ENCODE peak calls at places on chromosomes 3 and 15, in four cellular contexts. T is A549, B is HepG2, I is K562. Q is an unnamed sample.

GRCh38 chr3:58143417-58144055 is 67.2 kb downstream of the DNASE1L3 start:
- DNase-seq in I (peak), T (no peak), B (peak), Q (no peak)

GRCh38 chr3:152396867-152397266 is 128.1 kb downstream of the MBNL1 start:
- DNase-seq in I (no peak), B (no peak), T (no peak), Q (no peak)

GRCh38 chr15:33584797-33585196 is 274.0 kb downstream of the RYR3 start:
- DNase-seq in I (no peak), B (no peak), T (peak), Q (no peak)

GRCh38 chr15:88568589-88568988 is 22.1 kb upstream of the DET1 start:
- DNase-seq in I (no peak), T (no peak), B (no peak), Q (no peak)

GRCh38 chr3:53595660-53596059 is 101.2 kb downstream of the CACNA1D start:
- DNase-seq in B (no peak), I (no peak), T (no peak), Q (no peak)

GRCh38 chr3:149783576-149783975 is 8.8 kb downstream of the ANKUB1 start:
- DNase-seq in T (peak), B (peak), I (no peak), Q (no peak)

GRCh38 chr15:34023932-34024331 is 15.1 kb downstream of the AVEN start:
- DNase-seq in I (no peak), B (no peak), T (no peak), Q (no peak)

GRCh38 chr3:156750874-156751245 is 75.3 kb upstream of the LEKR1 start:
- DNase-seq in I (no peak), B (no peak), T (no peak), Q (no peak)

GRCh38 chr3:179168933-179169332 is 20.8 kb downstream of the PIK3CA start:
- DNase-seq in I (no peak), T (no peak), B (no peak), Q (no peak)

GRCh38 chr3:129433565-129433964 is 5.1 kb upstream of the EFCAB12 start:
- DNase-seq in B (no peak), T (no peak), I (no peak), Q (no peak)

GRCh38 chr3:22692239-22692638 is 510.9 kb upstream of the UBE2E2 start:
- DNase-seq in B (no peak), I (no peak), T (no peak), Q (no peak)

GRCh38 chr3:17672506-17672905 is 69.9 kb downstream of the TBC1D5 start:
- DNase-seq in I (no peak), B (no peak), T (no peak), Q (no peak)

GRCh38 chr3:52254608-52255007 is 9.0 kb downstream of the PPM1M start:
- DNase-seq in B (no peak), I (no peak), T (no peak), Q (no peak)

GRCh38 chr3:126435456-126436315 is 40.0 kb downstream of the ZXDC start:
- DNase-seq in I (no peak), B (no peak), T (no peak), Q (no peak)

GRCh38 chr3:168624892-168625291 is 529.2 kb upstream of the GOLIM4 start:
- DNase-seq in T (no peak), I (no peak), B (no peak), Q (no peak)

GRCh38 chr3:25589104-25589782 is 75.5 kb downstream of the TOP2B start:
- DNase-seq in I (no peak), T (peak), B (no peak), Q (no peak)

GRCh38 chr3:143668924-143669790 is 179.1 kb downstream of the SLC9A9 start:
- DNase-seq in T (no peak), B (no peak), I (no peak), Q (peak)

GRCh38 chr3:177596248-177596821 is 399.1 kb upstream of the TBL1XR1 start:
- DNase-seq in I (peak), T (peak), B (no peak), Q (no peak)

GRCh38 chr15:81155375-81156218 is 21.5 kb downstream of the CFAP161 start:
- DNase-seq in B (peak), I (peak), T (peak), Q (no peak)

GRCh38 chr3:184282941-184283340 is 7.1 kb downstream of the ECE2 start:
- DNase-seq in I (no peak), T (no peak), B (no peak), Q (no peak)

GRCh38 chr3:96843505-96844203 is 29.3 kb downstream of the EPHA6 start:
- DNase-seq in T (no peak), I (peak), B (no peak), Q (no peak)

GRCh38 chr3:64264491-64265109 is 39.3 kb upstream of the PRICKLE2 start:
- DNase-seq in B (no peak), I (no peak), T (peak), Q (no peak)

GRCh38 chr3:181711325-181712135 is at the start of gene SOX2:
- DNase-seq in I (peak), B (peak), T (peak), Q (no peak)

GRCh38 chr3:181709537-181710279 is 2.0 kb upstream of the SOX2 start:
- DNase-seq in T (peak), I (peak), B (peak), Q (no peak)

GRCh38 chr3:181712190-181712504 is 422 bp downstream of the SOX2 start:
- DNase-seq in I (no peak), T (no peak), B (no peak), Q (no peak)

GRCh38 chr3:181712505-181713299 is 977 bp downstream of the SOX2 start:
- DNase-seq in T (peak), B (no peak), I (no peak), Q (no peak)

DNA sequence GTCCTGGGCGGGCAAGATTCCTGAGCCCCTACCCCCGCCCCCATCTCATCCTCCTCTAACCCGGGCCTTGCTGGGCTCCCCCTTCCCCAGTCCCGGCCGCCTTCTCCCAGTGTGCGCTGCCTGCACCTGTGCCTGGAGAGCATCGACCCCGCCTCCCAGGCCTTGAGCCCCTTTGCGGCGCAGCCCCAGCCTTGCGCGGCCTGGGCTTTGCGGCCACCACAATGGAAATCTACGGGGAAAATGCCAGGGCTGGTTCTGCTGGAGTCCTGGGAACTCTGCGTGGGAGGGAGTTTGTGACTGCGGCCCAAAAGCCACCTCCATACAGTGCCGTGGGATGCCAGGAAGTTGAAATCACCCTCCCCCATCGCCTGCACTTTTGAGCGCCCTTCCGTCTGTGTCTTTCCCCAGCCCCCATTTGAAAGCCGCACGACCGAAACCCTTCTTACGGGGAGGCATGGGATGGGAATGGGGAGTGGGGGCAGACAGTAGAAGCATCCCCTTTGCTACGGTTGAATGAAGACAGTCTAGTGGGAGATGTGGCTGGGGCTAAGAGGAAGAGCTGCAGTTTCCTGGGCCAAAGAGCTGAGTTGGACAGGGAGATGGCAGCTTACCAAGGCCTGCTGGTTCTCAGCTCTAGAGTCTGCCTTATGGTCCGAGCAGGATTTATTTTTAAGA is 1.0 kb upstream of the SOX2 start:
- DNase-seq in T (peak), I (no peak), B (no peak), Q (no peak)
- TF ChIP-seq POLR2AphosphoS2 in T (no peak), I (no peak), B (no peak), Q (no peak)

GRCh38 chr3:26630669-26631384 is 8.3 kb downstream of the LRRC3B start:
- DNase-seq in I (no peak), B (no peak), T (no peak), Q (no peak)

GRCh38 chr3:26627080-26627479 is 4.5 kb downstream of the LRRC3B start:
- DNase-seq in B (no peak), I (no peak), T (no peak), Q (no peak)

GRCh38 chr3:26631385-26631738 is 8.8 kb downstream of the LRRC3B start:
- DNase-seq in T (no peak), B (no peak), I (no peak), Q (no peak)

GRCh38 chr3:26625187-26625586 is 2.6 kb downstream of the LRRC3B start:
- DNase-seq in T (no peak), I (no peak), B (no peak), Q (no peak)

GRCh38 chr3:26628915-26629314 is 6.3 kb downstream of the LRRC3B start:
- DNase-seq in I (no peak), B (no peak), T (no peak), Q (no peak)
- TF ChIP-seq MAX in I (no peak), B (no peak), T (no peak), Q (no peak)

GRCh38 chr3:70959506-70959905 is 624.0 kb downstream of the FOXP1 start:
- DNase-seq in B (no peak), T (no peak), I (no peak), Q (no peak)

GRCh38 chr3:70963412-70963811 is 620.1 kb downstream of the FOXP1 start:
- DNase-seq in B (no peak), T (no peak), I (no peak), Q (no peak)
- TF ChIP-seq POLR2AphosphoS2 in B (no peak), T (no peak), I (no peak), Q (no peak)

GRCh38 chr3:153852355-153852754 is 268.8 kb upstream of the ARHGEF26 start:
- DNase-seq in I (no peak), B (no peak), T (no peak), Q (no peak)
- TF ChIP-seq MAX in I (no peak), B (no peak), T (no peak), Q (no peak)

GRCh38 chr3:47444103-47444502 is 31.6 kb downstream of the SCAP start:
- DNase-seq in I (no peak), B (no peak), T (no peak), Q (no peak)
- TF ChIP-seq POLR2AphosphoS2 in I (no peak), B (no peak), T (no peak), Q (no peak)

DNA sequence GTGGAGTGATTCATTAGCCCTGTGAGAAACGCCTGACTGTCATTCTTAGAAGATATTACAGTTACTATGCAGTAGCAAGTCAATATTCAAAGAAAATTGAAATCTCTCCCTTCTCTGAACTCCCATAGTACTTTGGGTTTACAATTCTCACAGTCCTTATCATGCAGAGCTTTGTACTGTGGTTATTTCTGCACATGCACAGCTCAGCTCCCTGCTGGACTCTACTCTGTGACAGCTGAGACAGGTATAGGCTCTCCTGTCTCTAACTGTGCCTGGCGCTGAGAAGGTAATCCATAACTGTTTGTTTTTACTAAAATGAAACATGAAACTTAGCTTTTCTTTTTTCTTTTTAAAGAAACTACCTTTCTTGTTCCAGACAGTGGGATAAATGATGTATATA is 123.1 kb upstream of the SLC24A5 start:
- DNase-seq in T (no peak), I (no peak), B (no peak), Q (no peak)
- TF ChIP-seq MAX in T (no peak), I (no peak), B (no peak), Q (no peak)

DNA sequence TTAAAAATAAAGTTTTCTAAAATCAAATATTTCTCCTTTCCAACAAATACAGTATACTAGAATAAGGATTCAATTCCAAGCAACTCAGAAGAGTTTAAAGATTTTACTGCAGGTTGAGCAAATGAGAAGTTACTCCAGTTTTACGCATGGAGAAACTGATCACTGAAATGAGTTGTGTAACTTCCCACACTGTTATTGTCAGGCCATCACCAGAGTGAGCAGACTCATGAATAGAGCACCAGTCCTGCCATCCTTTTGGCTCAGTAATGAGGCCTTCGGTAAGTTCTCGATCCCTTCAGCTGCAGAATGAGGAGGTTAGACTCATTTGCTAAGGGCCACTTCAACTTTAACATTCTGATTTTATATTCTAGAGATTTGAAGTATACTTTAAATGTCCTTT is 48.1 kb downstream of the OSBPL10 start:
- DNase-seq in T (no peak), B (no peak), I (no peak), Q (no peak)
- TF ChIP-seq POLR2AphosphoS2 in T (no peak), B (no peak), I (no peak), Q (no peak)